ENCODE peak calls at places on chromosome X, in five cellular contexts. O, L, Z, R and G are unnamed samples.

GRCh38 chrX:69113723-69114122 is 51.5 kb downstream of the PJA1 start:
- DNase-seq in O (no peak), L (no peak), Z (no peak), R (no peak), G (no peak)

GRCh38 chrX:46929439-46930018 is 17.3 kb downstream of the JADE3 start:
- DNase-seq in O (no peak), L (no peak), Z (no peak), R (no peak), G (no peak)

GRCh38 chrX:5810636-5811035 is 418.0 kb downstream of the NLGN4X start:
- DNase-seq in O (no peak), L (no peak), Z (no peak), R (no peak), G (no peak)

GRCh38 chrX:132652871-132653270 is 164.0 kb upstream of the MBNL3 start:
- DNase-seq in O (no peak), L (no peak), Z (no peak), R (no peak), G (no peak)

GRCh38 chrX:54422168-54422567 is 18.0 kb upstream of the TSR2 start:
- DNase-seq in O (no peak), L (no peak), Z (no peak), R (no peak), G (no peak)

GRCh38 chrX:1433646-1434357 is 18.9 kb downstream of the ASMTL start:
- DNase-seq in O (no peak), L (no peak), Z (no peak), R (no peak), G (no peak)

GRCh38 chrX:15451913-15452312 is 41.2 kb downstream of the PIR start:
- DNase-seq in O (no peak), L (no peak), Z (no peak), R (no peak), G (no peak)

GRCh38 chrX:74493806-74494205 is 72.5 kb downstream of the SLC16A2 start:
- DNase-seq in O (no peak), L (peak), Z (no peak), R (no peak), G (no peak)